ENCODE peak calls at places on chromosomes 5 and 9, in seven cellular contexts. Q is C1 segment of cervical spinal cord, Z is T-helper 1 cell, T is pons, V is HS-27A, R is endothelial cell, K is GM03348. U is an unnamed sample.
A peak's percentile ranks its signal among the peaks of the same experiment; 100 is the strongest.

GRCh38 chr5:88502179-88503064 is 233.8 kb upstream of the TMEM161B start:
- DNase-seq in Q (no peak), Z (no peak), T (peak; percentile 64), V (no peak), R (no peak), K (peak; percentile 22), U (peak; percentile 53)

GRCh38 chr5:167029488-167029887 is 1262.0 kb upstream of the WWC1 start:
- DNase-seq in Q (no peak), Z (no peak), T (no peak), V (no peak), R (no peak), K (no peak), U (no peak)

GRCh38 chr5:153807796-153808195 is 230.9 kb downstream of the FAM114A2 start:
- DNase-seq in Q (no peak), Z (no peak), T (no peak), V (no peak), R (no peak), K (no peak), U (no peak)

GRCh38 chr5:180289433-180289832 is 2.5 kb downstream of the MAPK9 start:
- DNase-seq in Q (no peak), Z (no peak), T (no peak), V (no peak), R (no peak), K (no peak), U (no peak)

GRCh38 chr9:137449081-137449844 is 8.1 kb upstream of the ENTPD8 start:
- DNase-seq in Q (no peak), Z (no peak), T (no peak), V (no peak), R (no peak), K (no peak), U (no peak)

GRCh38 chr9:21252727-21253547 is 13.1 kb upstream of the IFNA14 start:
- DNase-seq in Q (peak; percentile 9), Z (no peak), T (peak; percentile 72), V (no peak), R (peak; percentile 50), K (peak; percentile 39), U (peak; percentile 32)

GRCh38 chr5:168364738-168365550 is 73.5 kb downstream of the WWC1 start:
- DNase-seq in Q (no peak), Z (no peak), T (no peak), V (no peak), R (peak; percentile 21), K (peak; percentile 47), U (no peak)

GRCh38 chr5:175854231-175855040 is 16.9 kb upstream of the CPLX2 start:
- DNase-seq in Q (no peak), Z (no peak), T (no peak), V (no peak), R (no peak), K (no peak), U (no peak)

GRCh38 chr9:108654566-108654965 is 201.2 kb downstream of the ACTL7B start:
- DNase-seq in Q (no peak), Z (no peak), T (no peak), V (no peak), R (no peak), K (no peak), U (no peak)

GRCh38 chr5:14685757-14686156 is 21.2 kb downstream of the OTULIN start:
- DNase-seq in Q (no peak), Z (no peak), T (peak; percentile 89), V (no peak), R (peak; percentile 20), K (peak; percentile 78), U (peak; percentile 82)

GRCh38 chr5:144473650-144474049 is 303.0 kb downstream of the KCTD16 start:
- DNase-seq in Q (no peak), Z (no peak), T (no peak), V (no peak), R (no peak), K (no peak), U (no peak)

GRCh38 chr9:107016383-107016782 is 153.4 kb downstream of the ZNF462 start:
- DNase-seq in Q (no peak), Z (no peak), T (no peak), V (no peak), R (no peak), K (no peak), U (no peak)

GRCh38 chr5:622946-623522 is 10.9 kb downstream of the CEP72 start:
- DNase-seq in Q (no peak), Z (no peak), T (no peak), V (no peak), R (no peak), K (no peak), U (no peak)

GRCh38 chr5:37071901-37072581 is 177.1 kb downstream of the CPLANE1 start:
- DNase-seq in Q (no peak), Z (no peak), T (peak; percentile 94), V (peak; percentile 39), R (no peak), K (peak; percentile 69), U (no peak)

GRCh38 chr5:90855296-90855990 is 296.8 kb downstream of the ADGRV1 start:
- DNase-seq in Q (no peak), Z (no peak), T (no peak), V (no peak), R (no peak), K (no peak), U (no peak)

GRCh38 chr9:133160742-133161541 is 2.8 kb downstream of the GBGT1 start:
- DNase-seq in Q (peak; percentile 23), Z (peak; percentile 23), T (peak; percentile 70), V (no peak), R (peak; percentile 51), K (peak; percentile 87), U (peak; percentile 67)

GRCh38 chr9:114240647-114241558 is 82.0 kb upstream of the ORM1 start:
- DNase-seq in Q (peak; percentile 49), Z (no peak), T (no peak), V (no peak), R (no peak), K (no peak), U (no peak)

GRCh38 chr5:17252543-17252942 is 35.1 kb downstream of the BASP1 start:
- DNase-seq in Q (no peak), Z (no peak), T (no peak), V (no peak), R (no peak), K (no peak), U (no peak)

GRCh38 chr5:136022965-136023364 is 5.8 kb upstream of the TGFBI start:
- DNase-seq in Q (no peak), Z (no peak), T (no peak), V (no peak), R (no peak), K (no peak), U (no peak)

GRCh38 chr5:140358738-140359310 is 1.2 kb upstream of the SLC4A9 start:
- DNase-seq in Q (no peak), Z (no peak), T (no peak), V (no peak), R (peak; percentile 66), K (peak; percentile 76), U (peak; percentile 61)

GRCh38 chr5:140253985-140254384 is 48.9 kb downstream of the PFDN1 start:
- DNase-seq in Q (no peak), Z (no peak), T (no peak), V (no peak), R (no peak), K (peak; percentile 23), U (no peak)

GRCh38 chr9:135082536-135082935 is 4.9 kb upstream of the OLFM1 start:
- DNase-seq in Q (no peak), Z (no peak), T (no peak), V (no peak), R (no peak), K (no peak), U (no peak)

GRCh38 chr5:177495243-177496060 is 2.0 kb downstream of the PDLIM7 start:
- DNase-seq in Q (no peak), Z (no peak), T (no peak), V (peak; percentile 66), R (peak; percentile 44), K (peak; percentile 89), U (peak; percentile 64)

GRCh38 chr5:17317499-17317898 is 100.1 kb downstream of the BASP1 start:
- DNase-seq in Q (no peak), Z (no peak), T (no peak), V (no peak), R (no peak), K (no peak), U (no peak)

GRCh38 chr9:89178162-89179120 is at the start of gene SHC3:
- DNase-seq in Q (no peak), Z (no peak), T (no peak), V (no peak), R (peak; percentile 26), K (peak; percentile 40), U (no peak)

GRCh38 chr5:55530669-55531068 is 4.1 kb downstream of the PLPP1 start:
- DNase-seq in Q (no peak), Z (no peak), T (no peak), V (no peak), R (no peak), K (no peak), U (no peak)